ENCODE peak calls at places on chromosomes 6 and 20, in eight cellular contexts. U is activated CD8-positive, alpha-beta T cell treated with anti-CD3 and anti-CD28 coated beads, Interleukin-2, amount 10 ng/mL, durations not matched to agents 7 days and 5 days; X is GM13977; I is skeletal muscle cell; Y is AG09309; P is iPS DF 6.9; V is progenitor cell of endocrine pancreas; M is nucleus accumbens. B is an unnamed sample.

GRCh38 chr20:47487175-47487917 is 14.3 kb upstream of the NCOA3 start:
- DNase-seq in U (peak; percentile 82), X (peak; percentile 68), I (no peak), Y (no peak), P (no peak), V (no peak), M (no peak), B (no peak)

GRCh38 chr20:49568491-49569151 is 684 bp upstream of the PTGIS start:
- DNase-seq in U (no peak), X (no peak), I (no peak), Y (no peak), P (peak; percentile 73), V (no peak), M (no peak), B (no peak)

GRCh38 chr6:152232494-152233151 is 404.5 kb downstream of the SYNE1 start:
- DNase-seq in U (peak; percentile 39), X (no peak), I (no peak), Y (no peak), P (no peak), V (no peak), M (no peak), B (no peak)

GRCh38 chr20:44031001-44031574 is 116.4 kb downstream of the TOX2 start:
- DNase-seq in U (no peak), X (no peak), I (no peak), Y (no peak), P (no peak), V (no peak), M (no peak), B (no peak)

GRCh38 chr6:52049252-52050050 is 38.0 kb downstream of the PKHD1 start:
- DNase-seq in U (peak; percentile 34), X (peak; percentile 21), I (no peak), Y (peak; percentile 17), P (peak; percentile 33), V (no peak), M (no peak), B (no peak)

GRCh38 chr6:88616380-88616779 is 347.0 kb downstream of the RNGTT start:
- DNase-seq in U (no peak), X (no peak), I (no peak), Y (no peak), P (no peak), V (no peak), M (no peak), B (no peak)

GRCh38 chr20:50151034-50151743 is 2.3 kb downstream of the PEDS1 start:
- DNase-seq in U (no peak), X (no peak), I (no peak), Y (no peak), P (no peak), V (no peak), M (no peak), B (no peak)

GRCh38 chr6:35552285-35552917 is 39.7 kb upstream of the TULP1 start:
- DNase-seq in U (peak; percentile 78), X (peak; percentile 34), I (no peak), Y (no peak), P (peak; percentile 63), V (no peak), M (no peak), B (no peak)

GRCh38 chr6:110523461-110524021 is 47.1 kb upstream of the SLC22A16 start:
- DNase-seq in U (no peak), X (no peak), I (no peak), Y (no peak), P (no peak), V (no peak), M (no peak), B (no peak)

GRCh38 chr20:50726955-50727791 is 4.2 kb upstream of the PARD6B start:
- DNase-seq in U (no peak), X (no peak), I (no peak), Y (no peak), P (no peak), V (no peak), M (no peak), B (no peak)

GRCh38 chr20:35232575-35232974 is 6.1 kb downstream of the MMP24 start:
- DNase-seq in U (no peak), X (no peak), I (peak; percentile 23), Y (peak; percentile 66), P (no peak), V (no peak), M (no peak), B (peak; percentile 50)

GRCh38 chr20:52937701-52938100 is 34.5 kb upstream of the TSHZ2 start:
- DNase-seq in U (no peak), X (no peak), I (no peak), Y (no peak), P (no peak), V (no peak), M (no peak), B (no peak)

GRCh38 chr6:13400772-13401171 is 72.4 kb upstream of the TBC1D7 start:
- DNase-seq in U (no peak), X (peak; percentile 43), I (no peak), Y (no peak), P (no peak), V (no peak), M (no peak), B (no peak)

GRCh38 chr20:51457281-51457932 is 85.1 kb downstream of the NFATC2 start:
- DNase-seq in U (no peak), X (no peak), I (peak; percentile 81), Y (no peak), P (no peak), V (no peak), M (no peak), B (no peak)

GRCh38 chr6:130183271-130184222 is 39.2 kb downstream of the SAMD3 start:
- DNase-seq in U (peak; percentile 75), X (no peak), I (no peak), Y (no peak), P (no peak), V (no peak), M (no peak), B (no peak)

GRCh38 chr6:10177703-10178102 is 237.2 kb downstream of the TFAP2A start:
- DNase-seq in U (no peak), X (no peak), I (no peak), Y (no peak), P (no peak), V (no peak), M (no peak), B (no peak)

B was measured in GM04503.